ENCODE peak calls at places on chromosomes 6 and 20, in five cellular contexts. G is AG20443, R is head of caudate nucleus, W is Kasumi-1, X is caudate nucleus. E is an unnamed sample.

GRCh38 chr20:47544240-47544639 is 42.6 kb downstream of the NCOA3 start:
- DNase-seq in X (no peak), G (peak), W (no peak), R (no peak), E (peak)

GRCh38 chr6:6593876-6594275 is 5.4 kb downstream of the LY86 start:
- DNase-seq in X (no peak), R (no peak), G (no peak), W (no peak), E (no peak)

GRCh38 chr20:50496773-50497375 is 13.3 kb upstream of the PTPN1 start:
- DNase-seq in G (no peak), R (no peak), X (no peak), W (no peak), E (no peak)

GRCh38 chr6:9761220-9761619 is 653.7 kb downstream of the TFAP2A start:
- DNase-seq in W (no peak), R (no peak), X (no peak), G (no peak), E (no peak)

GRCh38 chr6:52146851-52147445 is 39.2 kb upstream of the IL17A start:
- DNase-seq in R (no peak), X (no peak), W (no peak), G (no peak), E (no peak)

GRCh38 chr6:95574811-95575210 is 2.5 kb upstream of the MANEA start:
- DNase-seq in R (no peak), G (peak), W (no peak), X (no peak), E (peak)

GRCh38 chr6:11423072-11423471 is 114.5 kb upstream of the TMEM170B start:
- DNase-seq in R (no peak), W (no peak), G (no peak), X (no peak), E (peak)

GRCh38 chr6:21680611-21681010 is 87.1 kb downstream of the SOX4 start:
- DNase-seq in X (no peak), W (no peak), R (no peak), G (no peak), E (no peak)

GRCh38 chr6:151027295-151027747 is 161.8 kb downstream of the MTHFD1L start:
- DNase-seq in W (peak), R (no peak), X (no peak), G (no peak), E (no peak)

GRCh38 chr6:37478827-37479226 is 20.9 kb downstream of the CCDC167 start:
- DNase-seq in R (no peak), X (no peak), W (no peak), G (no peak), E (no peak)

GRCh38 chr6:16450821-16451220 is 212.4 kb downstream of the GMPR start:
- DNase-seq in G (peak), R (no peak), X (no peak), W (no peak), E (no peak)

GRCh38 chr6:19333936-19334335 is 503.2 kb upstream of the ID4 start:
- DNase-seq in G (no peak), W (no peak), R (no peak), X (no peak), E (peak)

GRCh38 chr6:156686429-156686939 is 90.7 kb upstream of the ARID1B start:
- DNase-seq in X (no peak), G (peak), R (peak), W (peak), E (peak)

GRCh38 chr20:59938696-59939051 is 1.4 kb downstream of the PPP1R3D start:
- DNase-seq in R (no peak), W (no peak), G (no peak), X (no peak), E (peak)

GRCh38 chr6:167804281-167805013 is 22.3 kb upstream of the AFDN start:
- DNase-seq in W (no peak), R (no peak), X (no peak), G (no peak), E (no peak)

GRCh38 chr20:17750722-17751045 is 50.9 kb downstream of the BANF2 start:
- DNase-seq in W (no peak), R (no peak), X (no peak), G (no peak), E (no peak)

GRCh38 chr6:20217476-20217855 is 5.2 kb upstream of the MBOAT1 start:
- DNase-seq in X (no peak), R (no peak), G (no peak), W (no peak), E (peak)

GRCh38 chr6:38638941-38639497 is 710 bp downstream of the BTBD9 start:
- DNase-seq in X (peak), W (peak), G (peak), R (peak), E (peak)

GRCh38 chr6:132207991-132208390 is 193.3 kb downstream of the MOXD1 start:
- DNase-seq in R (no peak), G (no peak), W (no peak), X (no peak), E (no peak)

GRCh38 chr6:66926060-66926459 is 1219.0 kb upstream of the EYS start:
- DNase-seq in R (no peak), G (no peak), X (no peak), W (peak), E (peak)

GRCh38 chr20:20498081-20498861 is 130.4 kb downstream of the INSM1 start:
- DNase-seq in R (peak), G (no peak), W (no peak), X (no peak), E (no peak)

GRCh38 chr6:40395066-40395697 is 192.0 kb downstream of the LRFN2 start:
- DNase-seq in X (no peak), R (no peak), G (peak), W (no peak), E (no peak)

GRCh38 chr6:23213651-23214050 is 644.3 kb downstream of the HDGFL1 start:
- DNase-seq in X (no peak), R (no peak), W (no peak), G (no peak), E (peak)

GRCh38 chr6:164109770-164110140 is 695.2 kb downstream of the QKI start:
- DNase-seq in W (peak), G (peak), X (no peak), R (peak), E (peak)

GRCh38 chr20:62820962-62821725 is 4.3 kb downstream of the COL9A3 start:
- DNase-seq in W (no peak), X (no peak), G (no peak), R (no peak), E (no peak)

GRCh38 chr6:48486373-48486772 is 375.4 kb upstream of the PTCHD4 start:
- DNase-seq in W (no peak), G (no peak), R (no peak), X (no peak), E (no peak)

GRCh38 chr6:106749611-106750010 is 120.2 kb downstream of the QRSL1 start:
- DNase-seq in R (no peak), G (peak), W (no peak), X (no peak), E (no peak)

GRCh38 chr6:79841577-79842381 is 105.6 kb downstream of the ELOVL4 start:
- DNase-seq in G (no peak), X (no peak), W (peak), R (no peak), E (no peak)

GRCh38 chr6:165834613-165835259 is 171.7 kb upstream of the PDE10A start:
- DNase-seq in W (no peak), R (peak), G (no peak), X (no peak), E (peak)

GRCh38 chr6:90294989-90295853 is 1.4 kb downstream of the BACH2 start:
- DNase-seq in R (peak), X (peak), G (peak), W (no peak), E (peak)

GRCh38 chr20:59932616-59933295 is 681 bp downstream of the SYCP2 start:
- DNase-seq in W (no peak), G (no peak), R (no peak), X (no peak), E (no peak)

GRCh38 chr6:85458184-85458583 is 8.3 kb downstream of the NT5E start:
- DNase-seq in G (no peak), R (no peak), W (peak), X (no peak), E (no peak)

GRCh38 chr6:22892452-22892851 is 323.1 kb downstream of the HDGFL1 start:
- DNase-seq in G (peak), X (no peak), R (no peak), W (no peak), E (peak)

GRCh38 chr20:44019638-44020335 is 105.1 kb downstream of the TOX2 start:
- DNase-seq in G (no peak), W (no peak), R (no peak), X (no peak), E (peak)

GRCh38 chr6:75196051-75196743 is 9.7 kb downstream of the COL12A1 start:
- DNase-seq in X (no peak), G (no peak), W (no peak), R (no peak), E (peak)

GRCh38 chr6:37794825-37795224 is 24.7 kb upstream of the ZFAND3 start:
- DNase-seq in W (no peak), G (peak), R (no peak), X (no peak), E (no peak)

E was measured in cardiac fibroblast.